ENCODE peak calls at places on chromosomes 13 and 19, in six cellular contexts. One of them, this sample, is unnamed. For H3K4me1, the result is how much of the 10 kb centered on the place peaks cover.

GRCh38 chr13:83503424-83503823 is 378.9 kb downstream of the SLITRK1 start:
- DNase-seq in IMR-90: peak
- DNase-seq in fibroblast of lung: peak
- DNase-seq in neural progenitor cell: no peak
- DNase-seq in PC-3: peak
- DNase-seq in Karpas-422: no peak
- DNase-seq in this sample: no peak

GRCh38 chr13:30153871-30154426 is 153.4 kb downstream of the KATNAL1 start:
- DNase-seq in IMR-90: peak
- DNase-seq in fibroblast of lung: peak
- DNase-seq in neural progenitor cell: peak
- DNase-seq in PC-3: no peak
- DNase-seq in Karpas-422: no peak
- DNase-seq in this sample: peak

GRCh38 chr13:48158290-48158689 is 63.4 kb upstream of the MED4 start:
- DNase-seq in IMR-90: no peak
- DNase-seq in fibroblast of lung: no peak
- DNase-seq in neural progenitor cell: no peak
- DNase-seq in PC-3: no peak
- DNase-seq in Karpas-422: no peak
- DNase-seq in this sample: no peak

GRCh38 chr13:31310781-31311180 is 111.0 kb downstream of the B3GLCT start:
- DNase-seq in IMR-90: peak
- DNase-seq in fibroblast of lung: no peak
- DNase-seq in neural progenitor cell: no peak
- DNase-seq in PC-3: no peak
- DNase-seq in Karpas-422: no peak
- DNase-seq in this sample: no peak

GRCh38 chr13:71417205-71417604 is 449.8 kb downstream of the DACH1 start:
- DNase-seq in IMR-90: peak
- DNase-seq in fibroblast of lung: peak
- DNase-seq in neural progenitor cell: no peak
- DNase-seq in PC-3: peak
- DNase-seq in Karpas-422: no peak
- DNase-seq in this sample: no peak

GRCh38 chr13:101127741-101128353 is 288.5 kb downstream of the NALCN start:
- DNase-seq in IMR-90: peak
- DNase-seq in fibroblast of lung: peak
- DNase-seq in neural progenitor cell: peak
- DNase-seq in PC-3: peak
- DNase-seq in Karpas-422: peak
- DNase-seq in this sample: no peak

GRCh38 chr13:50299546-50300249 is 284.5 kb downstream of the KCNRG start:
- DNase-seq in IMR-90: no peak
- DNase-seq in fibroblast of lung: peak
- DNase-seq in neural progenitor cell: no peak
- DNase-seq in PC-3: no peak
- DNase-seq in Karpas-422: no peak
- DNase-seq in this sample: no peak

GRCh38 chr13:91767681-91768080 is 369.3 kb downstream of the GPC5 start:
- DNase-seq in IMR-90: no peak
- DNase-seq in fibroblast of lung: no peak
- DNase-seq in neural progenitor cell: no peak
- DNase-seq in PC-3: no peak
- DNase-seq in Karpas-422: no peak
- DNase-seq in this sample: no peak

GRCh38 chr13:44108345-44108858 is 228.7 kb downstream of the LACC1 start:
- DNase-seq in IMR-90: no peak
- DNase-seq in fibroblast of lung: no peak
- DNase-seq in neural progenitor cell: no peak
- DNase-seq in PC-3: peak
- DNase-seq in Karpas-422: no peak
- DNase-seq in this sample: no peak

GRCh38 chr19:36526581-36526980 is 1.5 kb downstream of the ZNF260 start:
- DNase-seq in IMR-90: no peak
- DNase-seq in fibroblast of lung: peak
- DNase-seq in neural progenitor cell: no peak
- DNase-seq in PC-3: no peak
- DNase-seq in Karpas-422: no peak
- DNase-seq in this sample: no peak

GRCh38 chr19:44848036-44848804 is 2.1 kb downstream of the NECTIN2 start:
- DNase-seq in IMR-90: peak
- DNase-seq in fibroblast of lung: peak
- DNase-seq in neural progenitor cell: peak
- DNase-seq in PC-3: peak
- DNase-seq in Karpas-422: no peak
- DNase-seq in this sample: peak

GRCh38 chr13:48281556-48281955 is 22.0 kb upstream of the RB1 start:
- DNase-seq in IMR-90: no peak
- DNase-seq in fibroblast of lung: no peak
- DNase-seq in neural progenitor cell: no peak
- DNase-seq in PC-3: no peak
- DNase-seq in Karpas-422: no peak
- DNase-seq in this sample: no peak

GRCh38 chr13:112791662-112792440 is 102.0 kb downstream of the ATP11A start:
- DNase-seq in IMR-90: no peak
- DNase-seq in fibroblast of lung: no peak
- DNase-seq in neural progenitor cell: no peak
- DNase-seq in PC-3: no peak
- DNase-seq in Karpas-422: no peak
- DNase-seq in this sample: no peak

GRCh38 chr19:55459950-55460657 is 1.3 kb downstream of the ISOC2 start:
- DNase-seq in IMR-90: peak
- DNase-seq in fibroblast of lung: peak
- DNase-seq in neural progenitor cell: no peak
- DNase-seq in PC-3: no peak
- DNase-seq in Karpas-422: no peak
- DNase-seq in this sample: no peak

GRCh38 chr13:39910833-39911232 is 255.4 kb downstream of the COG6 start:
- DNase-seq in IMR-90: no peak
- DNase-seq in fibroblast of lung: peak
- DNase-seq in neural progenitor cell: no peak
- DNase-seq in PC-3: no peak
- DNase-seq in Karpas-422: peak
- DNase-seq in this sample: no peak

GRCh38 chr13:111514646-111515617 is 194.5 kb downstream of the TEX29 start:
- DNase-seq in IMR-90: no peak
- DNase-seq in fibroblast of lung: no peak
- DNase-seq in neural progenitor cell: no peak
- DNase-seq in PC-3: no peak
- DNase-seq in Karpas-422: no peak
- DNase-seq in this sample: no peak

GRCh38 chr19:8571006-8571411 is 6.2 kb downstream of the MYO1F start:
- DNase-seq in IMR-90: peak
- DNase-seq in fibroblast of lung: peak
- DNase-seq in neural progenitor cell: no peak
- DNase-seq in PC-3: peak
- DNase-seq in Karpas-422: no peak
- DNase-seq in this sample: no peak

GRCh38 chr19:49224856-49225255 is 67.3 kb downstream of the TRPM4 start:
- DNase-seq in IMR-90: peak
- DNase-seq in fibroblast of lung: peak
- DNase-seq in neural progenitor cell: peak
- DNase-seq in PC-3: peak
- DNase-seq in Karpas-422: peak
- DNase-seq in this sample: peak

GRCh38 chr13:46160474-46161066 is 21.4 kb downstream of the LCP1 start:
- DNase-seq in IMR-90: peak
- DNase-seq in fibroblast of lung: peak
- DNase-seq in neural progenitor cell: peak
- DNase-seq in PC-3: peak
- DNase-seq in Karpas-422: peak
- DNase-seq in this sample: peak

GRCh38 chr13:48976677-48977625 is 1.2 kb downstream of the FNDC3A start:
- DNase-seq in IMR-90: no peak
- DNase-seq in fibroblast of lung: no peak
- DNase-seq in neural progenitor cell: no peak
- DNase-seq in PC-3: peak
- DNase-seq in Karpas-422: peak
- DNase-seq in this sample: no peak

GRCh38 chr19:41218615-41219507 is at the start of gene AXL:
- DNase-seq in IMR-90: peak
- DNase-seq in fibroblast of lung: peak
- DNase-seq in neural progenitor cell: peak
- DNase-seq in PC-3: peak
- DNase-seq in Karpas-422: no peak
- DNase-seq in this sample: peak

GRCh38 chr13:98672947-98673545 is 79.4 kb downstream of the SLC15A1 start:
- DNase-seq in IMR-90: peak
- DNase-seq in fibroblast of lung: peak
- DNase-seq in neural progenitor cell: peak
- DNase-seq in PC-3: peak
- DNase-seq in Karpas-422: peak
- DNase-seq in this sample: peak

GRCh38 chr13:40679586-40679985 is 13.1 kb upstream of the FOXO1 start:
- DNase-seq in IMR-90: no peak
- DNase-seq in fibroblast of lung: no peak
- DNase-seq in neural progenitor cell: no peak
- DNase-seq in PC-3: no peak
- DNase-seq in Karpas-422: peak
- DNase-seq in this sample: no peak

GRCh38 chr13:54357284-54357933 is 1328.8 kb downstream of the OLFM4 start:
- DNase-seq in IMR-90: no peak
- DNase-seq in fibroblast of lung: no peak
- DNase-seq in neural progenitor cell: peak
- DNase-seq in PC-3: no peak
- DNase-seq in Karpas-422: no peak
- DNase-seq in this sample: peak

GRCh38 chr13:93875527-93875926 is 604.0 kb downstream of the DCT start:
- DNase-seq in IMR-90: peak
- DNase-seq in fibroblast of lung: peak
- DNase-seq in neural progenitor cell: no peak
- DNase-seq in PC-3: peak
- DNase-seq in Karpas-422: no peak
- DNase-seq in this sample: no peak

GRCh38 chr13:48235100-48235813 is 2.3 kb downstream of the ITM2B start:
- DNase-seq in IMR-90: peak
- DNase-seq in fibroblast of lung: peak
- DNase-seq in neural progenitor cell: peak
- DNase-seq in PC-3: peak
- DNase-seq in Karpas-422: peak
- DNase-seq in this sample: peak

GRCh38 chr19:32811151-32811550 is 58.4 kb downstream of the SLC7A9 start:
- DNase-seq in IMR-90: no peak
- DNase-seq in fibroblast of lung: no peak
- DNase-seq in neural progenitor cell: no peak
- DNase-seq in PC-3: no peak
- DNase-seq in Karpas-422: peak
- DNase-seq in this sample: no peak

GRCh38 chr13:32905063-32905863 is 111.0 kb upstream of the KL start:
- DNase-seq in IMR-90: peak
- DNase-seq in fibroblast of lung: peak
- DNase-seq in neural progenitor cell: no peak
- DNase-seq in PC-3: peak
- DNase-seq in Karpas-422: peak
- DNase-seq in this sample: no peak
- H3K27ac ChIP-seq in IMR-90: no peak
- H3K27ac ChIP-seq in fibroblast of lung: no peak
- H3K27ac ChIP-seq in neural progenitor cell: no peak
- H3K27ac ChIP-seq in PC-3: peak
- H3K27ac ChIP-seq in Karpas-422: no peak
- H3K27ac ChIP-seq in this sample: no peak

GRCh38 chr19:19064811-19065745 is 1.3 kb downstream of the SLC25A42 start:
- DNase-seq in IMR-90: no peak
- DNase-seq in fibroblast of lung: no peak
- DNase-seq in neural progenitor cell: no peak
- DNase-seq in PC-3: peak
- DNase-seq in Karpas-422: peak
- DNase-seq in this sample: peak
- H3K9ac ChIP-seq in IMR-90: peak
- H3K9ac ChIP-seq in fibroblast of lung: no peak
- H3K9ac ChIP-seq in neural progenitor cell: no peak
- H3K9ac ChIP-seq in PC-3: peak
- H3K9ac ChIP-seq in Karpas-422: peak
- H3K9ac ChIP-seq in this sample: no peak

GRCh38 chr19:14112051-14112808 is 5.3 kb downstream of the PRKACA start:
- DNase-seq in IMR-90: no peak
- DNase-seq in fibroblast of lung: no peak
- DNase-seq in neural progenitor cell: no peak
- DNase-seq in PC-3: no peak
- DNase-seq in Karpas-422: peak
- DNase-seq in this sample: no peak
- H3K4me1 ChIP-seq in IMR-90: under half
- H3K4me1 ChIP-seq in fibroblast of lung: under half
- H3K4me1 ChIP-seq in neural progenitor cell: under half
- H3K4me1 ChIP-seq in PC-3: under half
- H3K4me1 ChIP-seq in Karpas-422: under half
- H3K4me1 ChIP-seq in this sample: under half

GRCh38 chr13:110486061-110486780 is 75.3 kb downstream of the RAB20 start:
- DNase-seq in IMR-90: no peak
- DNase-seq in fibroblast of lung: no peak
- DNase-seq in neural progenitor cell: peak
- DNase-seq in PC-3: no peak
- DNase-seq in Karpas-422: no peak
- DNase-seq in this sample: peak
- H3K27ac ChIP-seq in IMR-90: peak
- H3K27ac ChIP-seq in fibroblast of lung: no peak
- H3K27ac ChIP-seq in neural progenitor cell: no peak
- H3K27ac ChIP-seq in PC-3: no peak
- H3K27ac ChIP-seq in Karpas-422: no peak
- H3K27ac ChIP-seq in this sample: peak

DNA sequence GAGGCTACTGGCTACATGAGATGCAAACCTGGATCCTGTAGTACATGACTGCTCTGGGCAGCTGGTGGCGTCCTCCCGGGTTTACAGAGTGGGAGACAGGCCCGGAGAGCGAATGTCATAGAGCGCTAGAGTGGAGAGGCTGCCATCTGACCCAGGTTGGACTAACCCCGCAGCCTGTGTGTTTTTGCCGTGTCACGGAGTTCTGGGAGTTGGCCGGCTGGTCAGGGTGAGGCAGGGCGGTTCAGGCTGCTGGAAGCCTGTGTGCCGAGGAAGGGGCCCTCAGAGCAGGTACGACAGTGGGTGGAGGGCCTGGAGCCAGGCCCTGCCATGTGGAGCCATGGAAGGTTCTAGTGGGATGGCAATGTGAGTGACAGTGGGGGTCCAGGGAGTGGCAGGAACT is 12.5 kb downstream of the CRTC1 start:
- DNase-seq in IMR-90: no peak
- DNase-seq in fibroblast of lung: no peak
- DNase-seq in neural progenitor cell: no peak
- DNase-seq in PC-3: no peak
- DNase-seq in Karpas-422: no peak
- DNase-seq in this sample: peak
- H3K9ac ChIP-seq in IMR-90: no peak
- H3K9ac ChIP-seq in fibroblast of lung: no peak
- H3K9ac ChIP-seq in neural progenitor cell: no peak
- H3K9ac ChIP-seq in PC-3: no peak
- H3K9ac ChIP-seq in Karpas-422: no peak
- H3K9ac ChIP-seq in this sample: no peak

GRCh38 chr19:19423322-19423721 is 17.8 kb downstream of the GATAD2A start:
- DNase-seq in IMR-90: no peak
- DNase-seq in fibroblast of lung: peak
- DNase-seq in neural progenitor cell: no peak
- DNase-seq in PC-3: no peak
- DNase-seq in Karpas-422: no peak
- DNase-seq in this sample: no peak
- H3K4me1 ChIP-seq in IMR-90: under half
- H3K4me1 ChIP-seq in fibroblast of lung: under half
- H3K4me1 ChIP-seq in neural progenitor cell: under half
- H3K4me1 ChIP-seq in PC-3: under half
- H3K4me1 ChIP-seq in Karpas-422: under half
- H3K4me1 ChIP-seq in this sample: under half

This sample was measured in endodermal cell.